ENCODE peak calls at places on chromosome X, in ten cellular contexts. J is right lobe of liver, E is adrenal gland, M is heart left ventricle, R is lower leg skin, W is HCT116, H is GM12891, K is sigmoid colon, T is GM12878, N is A549. A is an unnamed sample.

GRCh38 chrX:3584415-3584996 is 128.9 kb downstream of the PRKX start:
- DNase-seq in J (no peak), E (no peak), M (no peak), R (no peak), W (no peak), H (no peak), K (no peak), T (no peak), N (no peak), A (no peak)

GRCh38 chrX:54812306-54812705 is 4.8 kb downstream of the MAGED2 start:
- DNase-seq in J (no peak), E (no peak), M (no peak), R (no peak), W (no peak), H (no peak), K (no peak), T (no peak), N (no peak), A (no peak)

GRCh38 chrX:139930923-139931645 is 1.8 kb downstream of the ATP11C start:
- DNase-seq in J (peak; percentile 64), E (peak; percentile 17), M (peak; percentile 8), R (no peak), W (no peak), H (no peak), K (peak; percentile 63), T (no peak), N (peak; percentile 10), A (peak; percentile 34)

GRCh38 chrX:84165716-84166115 is 22.3 kb downstream of the RPS6KA6 start:
- DNase-seq in J (no peak), E (no peak), M (no peak), R (no peak), W (no peak), H (no peak), K (no peak), T (no peak), N (no peak), A (no peak)

GRCh38 chrX:84487365-84488353 is 14.6 kb downstream of the HDX start:
- DNase-seq in J (no peak), E (no peak), M (no peak), R (no peak), W (no peak), H (no peak), K (no peak), T (peak; percentile 19), N (no peak), A (no peak)

GRCh38 chrX:47316276-47317025 is 53.9 kb upstream of the ZNF157 start:
- DNase-seq in J (no peak), E (peak; percentile 45), M (no peak), R (no peak), W (no peak), H (no peak), K (no peak), T (no peak), N (no peak), A (no peak)

GRCh38 chrX:68833855-68834331 is 5.1 kb downstream of the EFNB1 start:
- DNase-seq in J (no peak), E (no peak), M (no peak), R (no peak), W (no peak), H (no peak), K (peak; percentile 34), T (no peak), N (no peak), A (no peak)

GRCh38 chrX:7730071-7730470 is 112.9 kb upstream of the VCX start:
- DNase-seq in J (no peak), E (no peak), M (no peak), R (no peak), W (no peak), H (no peak), K (no peak), T (no peak), N (no peak), A (no peak)

GRCh38 chrX:3219231-3219630 is 127.2 kb downstream of the MXRA5 start:
- DNase-seq in J (no peak), E (no peak), M (no peak), R (no peak), W (no peak), H (no peak), K (no peak), T (no peak), N (no peak), A (no peak)

GRCh38 chrX:16348286-16348685 is 181.0 kb downstream of the MAGEB17 start:
- DNase-seq in J (no peak), E (no peak), M (no peak), R (no peak), W (no peak), H (no peak), K (no peak), T (no peak), N (no peak), A (no peak)

GRCh38 chrX:40007746-40008705 is 89.7 kb downstream of the BCOR start:
- DNase-seq in J (no peak), E (no peak), M (no peak), R (no peak), W (no peak), H (no peak), K (no peak), T (no peak), N (no peak), A (no peak)

GRCh38 chrX:129782015-129782495 is 2.3 kb downstream of the SASH3 start:
- DNase-seq in J (no peak), E (no peak), M (no peak), R (no peak), W (no peak), H (no peak), K (no peak), T (no peak), N (no peak), A (no peak)

GRCh38 chrX:154375156-154375504 is 696 bp upstream of the FLNA start:
- DNase-seq in J (no peak), E (no peak), M (no peak), R (no peak), W (no peak), H (no peak), K (no peak), T (no peak), N (no peak), A (no peak)

GRCh38 chrX:154374361-154375155 is at the start of gene FLNA:
- DNase-seq in J (no peak), E (no peak), M (no peak), R (no peak), W (no peak), H (no peak), K (peak; percentile 89), T (no peak), N (no peak), A (peak; percentile 65)

GRCh38 chrX:154371771-154372300 is 2.6 kb downstream of the FLNA start:
- DNase-seq in J (no peak), E (no peak), M (no peak), R (no peak), W (no peak), H (no peak), K (no peak), T (no peak), N (peak; percentile 51), A (no peak)

GRCh38 chrX:154372612-154373022 is 1.8 kb downstream of the FLNA start:
- DNase-seq in J (no peak), E (no peak), M (no peak), R (no peak), W (no peak), H (no peak), K (no peak), T (peak; percentile 31), N (peak; percentile 27), A (peak; percentile 58)

GRCh38 chrX:154373340-154374306 is 811 bp downstream of the FLNA start:
- DNase-seq in J (no peak), E (peak; percentile 59), M (peak; percentile 69), R (peak; percentile 58), W (peak; percentile 78), H (no peak), K (no peak), T (peak; percentile 5), N (peak; percentile 72), A (peak; percentile 48)
- TF ChIP-seq POLR2A in J (no peak), E (no peak), M (no peak), R (no peak), W (no peak), H (no peak), K (no peak), T (no peak), N (peak; percentile 6), A (no peak)

GRCh38 chrX:24069877-24070276 is 15.1 kb downstream of the EIF2S3 start:
- DNase-seq in J (no peak), E (no peak), M (no peak), R (no peak), W (no peak), H (no peak), K (no peak), T (no peak), N (no peak), A (no peak)
- TF ChIP-seq POLR2A in J (no peak), E (no peak), M (no peak), R (no peak), W (no peak), H (no peak), K (no peak), T (no peak), N (no peak), A (no peak)

DNA sequence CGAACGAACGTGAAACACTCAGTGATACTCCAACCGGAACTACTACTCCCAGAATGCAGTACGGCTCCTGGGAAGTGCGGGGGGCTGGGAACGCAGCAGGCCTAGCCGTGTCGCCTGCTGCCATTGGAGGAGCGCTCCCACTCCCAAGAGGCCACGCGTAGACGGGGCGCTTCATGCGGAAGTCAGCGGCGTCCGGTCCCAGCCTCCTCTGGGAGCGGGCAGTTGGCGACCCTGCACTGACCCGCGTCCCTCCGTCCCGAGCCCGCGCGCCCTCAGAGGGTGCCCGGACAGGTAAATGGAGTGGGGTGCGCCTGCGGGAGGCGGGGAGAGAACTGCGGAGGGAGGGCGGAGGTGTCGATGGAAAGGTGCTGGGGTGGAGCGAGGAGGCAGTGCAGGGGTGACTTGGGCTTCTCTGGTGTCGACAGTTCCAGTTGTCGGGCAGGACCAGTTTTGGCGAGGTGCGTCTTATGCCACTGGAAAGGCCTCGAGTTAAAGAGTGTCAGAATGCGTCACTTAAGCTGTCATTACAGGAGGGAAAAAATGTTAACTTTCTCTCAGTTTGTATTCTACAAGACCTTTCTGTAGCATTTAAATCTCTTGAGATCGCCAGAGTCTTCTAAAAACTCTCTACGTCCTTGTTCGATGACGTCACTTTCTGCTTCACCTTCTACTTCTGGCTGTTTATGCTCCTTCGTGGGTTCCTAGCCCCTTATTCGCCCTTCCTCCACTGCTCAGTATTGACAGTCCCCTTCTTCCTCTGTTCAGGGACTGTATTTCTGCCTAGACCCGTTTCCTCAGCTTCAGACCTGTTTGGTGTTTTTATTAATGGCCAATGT is at the start of gene VAMP7:
- DNase-seq in J (peak; percentile 92), E (peak; percentile 87), M (peak; percentile 88), R (peak; percentile 82), W (peak; percentile 73), H (peak; percentile 53), K (peak; percentile 92), T (peak; percentile 59), N (peak; percentile 56), A (peak; percentile 93)
- TF ChIP-seq POLR2A in J (peak; percentile 86), E (peak; percentile 49), M (peak; percentile 73), R (no peak), W (no peak), H (peak; percentile 80), K (peak; percentile 61), T (peak; percentile 95), N (peak; percentile 89), A (peak; percentile 90)

DNA sequence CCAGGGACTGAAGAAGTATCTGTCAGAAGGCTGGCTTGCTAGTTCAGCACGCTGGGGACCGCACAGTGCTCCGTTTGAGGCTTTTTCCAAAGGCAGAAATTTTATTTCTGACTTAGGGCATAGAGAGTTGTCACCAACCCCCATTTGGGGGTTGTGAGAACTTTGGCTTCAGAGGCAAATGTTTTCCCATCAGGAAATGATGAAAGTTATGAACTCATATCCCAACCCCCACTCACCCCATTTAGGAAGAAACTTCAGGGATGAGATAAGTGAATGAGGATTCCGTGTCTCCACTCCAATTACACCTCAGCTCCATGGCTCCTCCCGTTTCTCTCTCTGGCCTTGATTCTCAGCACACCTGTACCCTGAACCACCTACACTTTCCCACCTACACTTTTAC is 4.3 kb upstream of the WDR13 start:
- DNase-seq in J (no peak), E (no peak), M (no peak), R (no peak), W (no peak), H (no peak), K (no peak), T (no peak), N (no peak), A (no peak)
- TF ChIP-seq POLR2A in J (peak; percentile 43), E (no peak), M (no peak), R (no peak), W (no peak), H (no peak), K (no peak), T (no peak), N (no peak), A (no peak)

A was measured in erythroblast.